ENCODE peak calls at places on chromosomes 12 and 14, in five cellular contexts. J is A549, K is esophagus squamous epithelium, I is upper lobe of left lung, T is heart left ventricle. W is an unnamed sample.

GRCh38 chr12:103745962-103746361 is 95.1 kb downstream of the NT5DC3 start:
- DNase-seq in J (peak; percentile 44), K (no peak), I (no peak), T (no peak), W (no peak)

GRCh38 chr12:105623337-105623736 is 292.8 kb downstream of the C12orf75 start:
- DNase-seq in J (no peak), K (no peak), I (no peak), T (no peak), W (no peak)

GRCh38 chr12:52580496-52580895 is 6.9 kb upstream of the KRT74 start:
- DNase-seq in J (no peak), K (no peak), I (no peak), T (no peak), W (no peak)

GRCh38 chr14:39034481-39035296 is 68.3 kb downstream of the SEC23A start:
- DNase-seq in J (peak; percentile 22), K (no peak), I (no peak), T (no peak), W (no peak)

GRCh38 chr12:2432856-2433255 is 361.9 kb upstream of the FKBP4 start:
- DNase-seq in J (no peak), K (no peak), I (no peak), T (no peak), W (no peak)

GRCh38 chr14:100105357-100106169 is 40.3 kb downstream of the EVL start:
- DNase-seq in J (no peak), K (no peak), I (peak; percentile 36), T (no peak), W (no peak)

GRCh38 chr12:6045438-6045837 is 79.0 kb downstream of the VWF start:
- DNase-seq in J (no peak), K (no peak), I (no peak), T (no peak), W (no peak)

GRCh38 chr12:116245189-116245588 is 32.3 kb downstream of the MED13L start:
- DNase-seq in J (no peak), K (no peak), I (no peak), T (no peak), W (no peak)

DNA sequence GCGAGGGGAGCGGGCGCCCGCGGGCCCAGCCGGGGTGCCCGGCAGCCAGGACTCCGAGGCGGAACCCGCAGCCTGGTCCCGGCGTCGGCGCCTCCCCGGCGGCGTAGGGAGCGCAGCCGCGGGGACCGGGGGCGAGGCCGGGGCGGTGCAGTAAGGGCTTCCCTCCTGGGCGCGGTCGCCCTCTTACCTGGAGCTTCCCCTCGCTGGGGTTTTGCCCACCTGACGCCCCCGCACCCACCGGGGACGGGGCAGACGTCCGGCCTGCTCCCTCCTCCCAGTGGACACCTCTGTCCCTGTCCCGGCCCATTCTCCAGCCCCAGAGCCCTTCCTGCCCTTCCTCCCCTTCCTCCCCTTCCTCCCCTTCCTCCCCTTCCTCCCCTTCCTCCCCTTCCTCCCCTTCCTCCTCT is 413 bp upstream of the TUBA1C start:
- DNase-seq in J (no peak), K (no peak), I (no peak), T (no peak), W (no peak)
- H3K4me1 ChIP-seq in J (peaks cover 32% of the 10 kb centered on the region), K (peaks cover 76% of the 10 kb centered on the region), I (peaks cover 58% of the 10 kb centered on the region), T (peaks cover 41% of the 10 kb centered on the region), W (peaks cover 33% of the 10 kb centered on the region)

GRCh38 chr12:108633534-108634224 is at the start of gene SELPLG:
- DNase-seq in J (no peak), K (peak; percentile 67), I (peak; percentile 91), T (peak; percentile 89), W (peak; percentile 23)
- TF ChIP-seq POLR2A in J (no peak), K (peak; percentile 82), I (no peak), T (no peak), W (no peak)

DNA sequence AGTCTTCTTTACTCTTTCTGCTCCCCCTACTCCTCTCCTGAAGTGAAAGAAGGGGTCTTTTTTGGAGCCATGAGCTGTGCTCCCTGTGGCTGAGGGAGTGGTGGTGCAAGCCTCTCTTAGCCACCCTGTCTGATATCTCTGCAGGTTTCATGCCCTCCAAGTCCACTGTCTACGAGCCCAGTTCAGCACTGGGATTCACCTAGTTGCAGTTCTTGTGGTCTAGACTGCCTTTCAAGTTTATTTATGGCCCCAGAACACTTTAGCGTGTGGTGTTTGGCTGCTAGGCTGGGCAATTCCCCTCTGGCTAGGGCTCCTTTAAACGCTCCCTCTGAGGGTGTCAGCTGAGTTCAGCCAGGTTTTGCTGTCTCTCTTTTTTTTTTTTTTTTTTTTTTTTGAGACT is 908.6 kb downstream of the TRHDE start:
- DNase-seq in J (no peak), K (no peak), I (no peak), T (no peak), W (no peak)
- H3K4me3 ChIP-seq in J (no peak overlapping the region), K (no peak overlapping the region), I (no peak overlapping the region), T (no peak overlapping the region), W (no peak overlapping the region)

GRCh38 chr14:70654609-70655008 is 12.9 kb downstream of the TTC9 start:
- DNase-seq in J (no peak), K (no peak), I (no peak), T (no peak), W (no peak)
- H3K4me1 ChIP-seq in J (no peaks in the 10 kb centered on the region), K (peaks cover 10% of the 10 kb centered on the region), I (peaks cover 11% of the 10 kb centered on the region), T (no peaks in the 10 kb centered on the region), W (no peaks in the 10 kb centered on the region)

DNA sequence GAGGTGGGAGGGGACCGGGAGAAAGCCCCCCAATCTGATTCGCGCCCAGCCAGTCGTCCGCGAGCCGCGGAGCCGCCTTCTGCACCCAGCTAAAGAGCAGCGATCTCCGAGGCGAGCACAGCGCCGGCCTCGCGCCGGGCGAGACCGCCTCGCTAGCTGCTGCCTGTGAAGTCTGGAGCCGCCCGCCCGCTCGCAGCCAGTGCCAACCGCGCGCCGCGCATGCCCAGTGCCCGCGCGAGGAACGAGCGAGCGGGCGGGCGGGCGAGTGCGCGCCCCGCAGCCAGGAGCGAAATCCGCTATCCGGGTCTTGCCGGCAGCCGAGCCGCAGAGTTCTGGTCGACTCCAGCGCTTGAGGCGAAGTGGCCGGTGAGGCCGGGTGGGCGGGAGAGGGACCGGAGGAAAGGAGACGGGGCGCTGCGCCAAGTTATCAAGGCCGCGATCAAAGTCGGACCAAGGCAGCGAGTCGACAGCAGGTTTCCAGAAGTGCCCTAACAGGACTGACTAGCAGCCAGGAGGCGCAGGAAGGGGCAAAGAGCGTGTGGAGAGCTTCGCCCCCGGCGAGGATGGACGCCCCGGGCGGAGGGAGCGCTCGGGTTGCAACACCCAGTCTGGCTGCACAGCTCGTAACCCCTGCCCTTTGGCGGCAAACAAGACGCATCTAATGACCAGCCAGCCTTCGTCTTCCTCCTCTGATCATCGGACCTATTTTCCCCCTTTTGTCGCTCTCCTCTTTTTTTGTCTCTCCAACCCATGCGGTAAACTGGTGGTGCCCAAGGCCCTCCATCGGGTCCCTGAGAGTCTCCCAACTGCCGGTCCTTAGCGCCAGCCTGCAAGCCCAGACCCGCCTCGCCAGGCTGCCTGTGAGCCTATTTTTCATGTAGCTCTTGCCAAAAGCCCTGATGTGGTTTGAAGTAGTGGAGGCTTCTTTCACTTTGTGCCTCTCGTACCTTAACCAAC is at the start of gene EPS8:
- DNase-seq in J (peak; percentile 91), K (peak; percentile 27), I (peak; percentile 89), T (peak; percentile 96), W (peak; percentile 94)
- TF ChIP-seq POLR2A in J (peak; percentile 73), K (peak; percentile 92), I (peak; percentile 76), T (no peak), W (peak; percentile 91)

DNA sequence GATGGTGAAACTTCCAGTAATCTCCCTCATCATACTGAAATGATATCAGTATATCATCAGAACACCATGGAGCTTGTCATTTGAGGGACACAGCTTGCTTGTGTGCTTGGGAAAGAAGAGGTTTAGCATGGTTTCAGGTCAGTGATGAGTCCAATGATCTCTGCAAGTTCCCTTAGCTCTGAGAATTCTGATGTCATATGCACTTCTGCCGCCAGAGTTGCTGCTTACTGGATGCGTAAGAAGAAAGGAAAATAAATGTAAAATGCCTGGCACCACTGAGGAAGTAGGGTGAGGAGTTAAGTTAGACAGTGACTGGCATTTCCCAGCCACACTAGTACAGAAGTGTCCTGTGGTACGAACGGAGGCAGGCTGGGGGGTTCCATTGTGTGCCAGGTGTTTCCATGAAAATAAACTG is 22.6 kb downstream of the PRKCH start:
- DNase-seq in J (no peak), K (no peak), I (peak; percentile 40), T (no peak), W (no peak)
- H3K4me3 ChIP-seq in J (no peak overlapping the region), K (peak overlapping the region; percentile 29), I (no peak overlapping the region), T (no peak overlapping the region), W (no peak overlapping the region)

DNA sequence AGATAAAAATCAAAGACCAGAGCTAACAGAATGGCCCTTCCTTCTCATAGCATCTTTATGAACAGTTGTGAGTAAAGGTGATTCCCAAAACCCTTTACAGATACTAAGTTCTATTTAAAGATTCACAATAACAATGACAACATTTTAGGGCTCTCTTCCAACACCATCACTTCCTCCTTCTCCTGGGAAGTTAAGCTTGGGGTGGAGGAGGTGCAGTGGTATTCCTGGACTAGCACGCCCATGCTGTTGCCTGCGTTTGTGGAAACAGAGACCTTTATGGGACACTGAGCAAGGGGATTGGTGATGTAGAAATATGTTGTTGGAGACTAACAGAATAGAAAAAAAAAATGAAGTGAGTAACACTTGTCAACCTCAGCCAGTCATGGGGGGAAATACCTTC is 22.5 kb downstream of the SYNE2 start:
- DNase-seq in J (peak; percentile 33), K (no peak), I (peak; percentile 30), T (no peak), W (no peak)
- H3K4me1 ChIP-seq in J (peaks cover 6% of the 10 kb centered on the region), K (peaks cover 62% of the 10 kb centered on the region), I (peaks cover 20% of the 10 kb centered on the region), T (peaks cover 65% of the 10 kb centered on the region), W (peaks cover 35% of the 10 kb centered on the region)

DNA sequence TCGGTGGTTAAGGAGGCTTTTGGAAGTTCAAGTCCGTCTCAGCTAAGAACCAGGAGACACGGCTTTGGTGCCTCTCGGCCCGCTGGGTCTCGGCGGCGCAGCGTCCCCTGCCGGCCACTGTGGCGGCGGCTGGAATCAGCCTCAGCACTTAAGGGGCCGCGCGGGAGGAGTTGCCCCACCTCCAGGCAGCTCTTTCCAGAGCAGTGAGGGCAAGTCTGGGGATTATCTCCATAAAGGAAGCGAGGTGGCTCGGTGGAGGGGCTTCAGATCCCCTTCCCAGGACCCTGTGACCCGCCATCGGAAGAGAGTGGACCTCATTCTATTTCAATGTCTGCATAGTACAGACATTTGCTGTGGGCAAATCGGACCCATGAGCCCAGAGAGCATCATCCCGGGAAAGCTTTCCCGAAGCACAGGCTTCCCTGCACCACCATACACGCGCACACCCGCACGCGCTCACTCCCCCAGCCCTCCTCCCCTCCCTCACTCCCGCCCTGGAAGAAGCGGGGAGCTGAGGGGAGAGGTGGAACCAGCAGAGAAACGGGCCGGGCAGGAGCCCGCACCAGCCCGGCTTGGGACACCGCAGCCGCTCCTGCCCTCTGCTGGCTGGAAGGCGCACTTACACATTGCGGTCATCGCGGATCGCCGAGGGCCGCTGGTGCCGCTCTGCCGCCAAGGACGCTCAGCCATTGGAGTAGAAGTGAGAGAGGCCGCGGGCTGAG is 15.9 kb downstream of the RNASE2 start:
- DNase-seq in J (peak; percentile 87), K (no peak), I (peak; percentile 92), T (peak; percentile 93), W (peak; percentile 89)
- TF ChIP-seq POLR2A in J (peak; percentile 47), K (no peak), I (no peak), T (no peak), W (no peak)